ENCODE peak calls at places on chromosomes 16 and 17, in ten cellular contexts. H, S, M, F, Q, V, J, I, A and L are unnamed samples.

GRCh38 chr16:58464916-58465731 is 34.8 kb upstream of the NDRG4 start:
- DNase-seq in H (peak; percentile 23), M (no peak), F (peak; percentile 17), S (no peak), A (peak; percentile 47), Q (peak; percentile 59), I (peak; percentile 65), J (no peak), V (no peak), L (no peak)

GRCh38 chr17:52170963-52171572 is 12.6 kb upstream of the CA10 start:
- DNase-seq in J (peak; percentile 60), V (no peak), M (no peak), Q (no peak), S (peak; percentile 46), A (no peak), I (no peak), H (no peak), F (no peak), L (no peak)

GRCh38 chr16:47160422-47160821 is 16.7 kb upstream of the NETO2 start:
- DNase-seq in A (no peak), V (no peak), H (no peak), M (no peak), F (no peak), Q (no peak), I (no peak), J (no peak), S (no peak), L (no peak)

GRCh38 chr16:11781773-11782172 is 15.3 kb downstream of the ZC3H7A start:
- DNase-seq in Q (no peak), I (no peak), J (no peak), F (peak; percentile 38), V (no peak), A (no peak), H (peak; percentile 43), M (no peak), S (no peak), L (no peak)

GRCh38 chr17:6347776-6348175 is 87.1 kb downstream of the AIPL1 start:
- DNase-seq in Q (no peak), F (no peak), J (peak; percentile 27), I (no peak), M (no peak), V (no peak), S (no peak), A (no peak), H (no peak), L (no peak)

GRCh38 chr16:83305092-83305491 is 502.7 kb upstream of the HSBP1 start:
- DNase-seq in J (no peak), S (no peak), A (no peak), F (peak; percentile 79), H (peak; percentile 93), V (no peak), Q (no peak), M (no peak), I (no peak), L (no peak)

GRCh38 chr17:34644941-34645550 is 65.7 kb downstream of the TMEM132E start:
- DNase-seq in A (no peak), J (no peak), S (no peak), M (no peak), V (no peak), Q (no peak), F (no peak), I (no peak), H (no peak), L (no peak)

GRCh38 chr17:20267459-20267842 is 199.9 kb downstream of the LGALS9B start:
- DNase-seq in S (no peak), M (no peak), I (no peak), A (no peak), V (no peak), Q (no peak), F (peak; percentile 27), H (no peak), J (no peak), L (no peak)

GRCh38 chr16:56611281-56611833 is 3.0 kb downstream of the MT2A start:
- DNase-seq in M (peak; percentile 83), F (peak; percentile 49), A (peak; percentile 48), V (no peak), Q (peak; percentile 79), H (peak; percentile 71), I (peak; percentile 91), S (peak; percentile 69), J (peak; percentile 95), L (peak; percentile 37)

GRCh38 chr17:74408262-74408661 is 23.6 kb upstream of the GPRC5C start:
- DNase-seq in V (no peak), I (no peak), J (no peak), S (peak; percentile 39), H (peak; percentile 51), M (no peak), Q (no peak), F (peak; percentile 53), A (no peak), L (peak; percentile 83)

GRCh38 chr16:74991593-74992403 is 6.9 kb upstream of the WDR59 start:
- DNase-seq in H (no peak), S (no peak), Q (no peak), M (no peak), I (no peak), V (no peak), A (no peak), F (no peak), J (peak; percentile 89), L (no peak)

GRCh38 chr17:38603786-38604478 is 1.8 kb downstream of the SRCIN1 start:
- DNase-seq in S (no peak), H (no peak), Q (no peak), I (no peak), M (no peak), J (no peak), V (no peak), F (no peak), A (no peak), L (no peak)

GRCh38 chr17:15121426-15121825 is 143.7 kb downstream of the PMP22 start:
- DNase-seq in V (no peak), H (peak; percentile 71), I (no peak), M (no peak), A (no peak), Q (no peak), F (no peak), S (no peak), J (no peak), L (no peak)

GRCh38 chr16:14608604-14609003 is 21.5 kb downstream of the PARN start:
- DNase-seq in M (no peak), Q (no peak), F (no peak), S (no peak), I (no peak), A (no peak), H (no peak), V (no peak), J (no peak), L (no peak)
- H3K36me3 ChIP-seq in M (peaks cover 77% of the 10 kb centered on the region), Q (peaks cover 74% of the 10 kb centered on the region), F (peaks cover 2% of the 10 kb centered on the region), S (peaks cover 74% of the 10 kb centered on the region), I (peaks cover 40% of the 10 kb centered on the region), A (no peaks in the 10 kb centered on the region), H (peaks cover 41% of the 10 kb centered on the region), V (no peaks in the 10 kb centered on the region), J (no peaks in the 10 kb centered on the region), L (peaks cover 71% of the 10 kb centered on the region)

GRCh38 chr17:75876938-75877751 is 1.2 kb downstream of the TRIM47 start:
- DNase-seq in I (peak; percentile 97), Q (peak; percentile 97), H (peak; percentile 99), V (peak; percentile 88), J (peak; percentile 90), M (peak; percentile 98), A (peak; percentile 98), S (peak; percentile 91), F (peak; percentile 93), L (peak; percentile 97)

GRCh38 chr17:75875940-75876189 is 2.5 kb downstream of the TRIM47 start:
- DNase-seq in I (no peak), Q (peak; percentile 46), S (no peak), M (peak; percentile 49), V (no peak), A (peak; percentile 62), J (no peak), F (no peak), H (no peak), L (no peak)

GRCh38 chr17:75875182-75875939 is 3.0 kb downstream of the TRIM47 start:
- DNase-seq in F (no peak), M (peak; percentile 68), H (no peak), S (peak; percentile 45), Q (no peak), A (no peak), V (peak; percentile 59), I (peak; percentile 47), J (no peak), L (no peak)

GRCh38 chr17:75877752-75878173 is 618 bp downstream of the TRIM47 start:
- DNase-seq in S (peak; percentile 70), A (peak; percentile 68), I (peak; percentile 76), Q (peak; percentile 66), M (peak; percentile 61), V (peak; percentile 88), H (peak; percentile 82), J (peak; percentile 83), F (peak; percentile 72), L (peak; percentile 87)

DNA sequence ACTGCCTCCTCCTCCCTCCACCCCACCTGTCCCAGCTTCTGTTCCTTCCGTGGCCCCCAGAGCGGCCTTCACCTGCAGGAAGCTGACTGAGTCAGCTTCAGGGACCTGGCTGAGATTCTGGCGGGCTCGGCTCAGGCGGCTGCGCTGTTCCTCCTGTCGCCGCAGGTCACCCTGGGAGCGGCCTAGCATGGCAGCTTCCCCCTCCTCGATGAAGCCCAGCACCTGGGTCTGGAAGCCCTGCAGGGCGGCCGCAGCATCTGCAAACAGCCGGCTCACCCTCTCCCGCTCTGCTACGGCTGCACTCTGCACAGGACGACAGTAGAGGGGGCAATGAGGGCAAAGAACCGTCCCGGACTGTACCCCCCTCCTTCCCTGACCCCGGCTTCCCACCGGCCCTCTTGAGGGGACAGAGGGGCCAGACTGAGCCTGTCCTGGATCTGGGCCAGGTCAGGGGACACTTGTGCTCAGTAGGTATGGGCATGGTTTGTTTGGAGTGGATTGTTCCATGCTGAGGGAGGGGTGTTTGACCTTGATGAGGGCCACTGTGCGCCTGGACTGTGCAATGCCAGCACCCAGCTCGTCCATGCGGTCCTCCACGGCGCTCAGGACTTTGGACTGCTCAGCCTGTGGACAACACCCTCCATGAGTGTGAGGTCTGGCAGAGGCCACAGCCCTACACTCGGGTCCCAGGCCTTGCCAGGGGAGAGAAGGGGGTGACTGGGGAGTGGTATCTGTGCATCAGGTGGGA is 2.0 kb downstream of the TRIM47 start:
- DNase-seq in S (peak; percentile 84), V (peak; percentile 86), M (no peak), A (peak; percentile 51), I (peak; percentile 75), J (peak; percentile 88), H (peak; percentile 18), F (no peak), Q (no peak), L (no peak)
- H3K4me3 ChIP-seq in S (no peak overlapping the region), V (peak overlapping the region; percentile 67), M (peak overlapping the region; percentile 79), A (peak overlapping the region; percentile 54), I (peak overlapping the region; percentile 74), J (peak overlapping the region; percentile 70), H (no peak overlapping the region), F (peak overlapping the region; percentile 33), Q (peak overlapping the region; percentile 58), L (peak overlapping the region; percentile 47)

DNA sequence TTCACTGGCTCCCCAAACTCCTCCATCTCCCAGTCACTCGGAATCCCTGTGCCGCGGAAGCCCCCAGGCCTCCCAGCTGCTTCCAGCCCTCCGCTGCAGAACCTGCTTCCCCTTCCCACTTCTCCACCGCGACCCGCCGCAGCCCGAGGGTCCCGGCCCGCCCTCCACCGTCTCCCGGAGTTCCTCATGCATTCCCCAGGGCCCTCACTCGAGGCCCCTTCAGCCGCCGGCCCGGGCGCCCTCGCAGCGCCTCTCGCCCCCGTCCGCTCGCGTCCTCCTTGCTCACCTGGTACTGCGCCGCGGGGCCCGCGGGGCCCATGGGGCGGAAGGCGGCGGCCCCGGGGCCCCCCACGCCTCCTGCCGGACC is 329 bp downstream of the SMARCD2 start:
- DNase-seq in H (peak; percentile 46), S (peak; percentile 45), I (peak; percentile 45), Q (peak; percentile 43), A (peak; percentile 40), V (no peak), J (no peak), M (peak; percentile 38), F (no peak), L (peak; percentile 52)
- H3K27ac ChIP-seq in H (peak overlapping the region; percentile 79), S (peak overlapping the region; percentile 85), I (peak overlapping the region; percentile 95), Q (peak overlapping the region; percentile 98), A (peak overlapping the region; percentile 86), V (peak overlapping the region; percentile 99), J (peak overlapping the region; percentile 74), M (peak overlapping the region; percentile 99), F (peak overlapping the region; percentile 75), L (peak overlapping the region; percentile 37)

GRCh38 chr17:50569592-50569991 is 9.1 kb downstream of the CACNA1G start:
- DNase-seq in H (no peak), M (no peak), V (no peak), F (no peak), S (no peak), I (no peak), Q (no peak), A (no peak), J (no peak), L (no peak)
- H3K36me3 ChIP-seq in H (no peaks in the 10 kb centered on the region), M (no peaks in the 10 kb centered on the region), V (no peaks in the 10 kb centered on the region), F (no peaks in the 10 kb centered on the region), S (no peaks in the 10 kb centered on the region), I (no peaks in the 10 kb centered on the region), Q (no peaks in the 10 kb centered on the region), A (no peaks in the 10 kb centered on the region), J (no peaks in the 10 kb centered on the region), L (no peaks in the 10 kb centered on the region)